ENCODE peak calls at places on chromosomes 2 and 18, in seven cellular contexts. One of them, this sample, is unnamed.
A peak's percentile ranks its signal among the peaks of the same experiment; 100 is the strongest.

GRCh38 chr2:127642706-127643697 is 3.0 kb upstream of the GPR17 start:
- DNase-seq in foreskin fibroblast: no peak
- DNase-seq in AG10803: no peak
- DNase-seq in osteoblast: no peak
- DNase-seq in stomach: no peak
- DNase-seq in upper lobe of right lung: no peak
- DNase-seq in neural crest cell: no peak
- DNase-seq in this sample: no peak

GRCh38 chr2:224268441-224268840 is 133.5 kb downstream of the FAM124B start:
- DNase-seq in foreskin fibroblast: peak; percentile 76
- DNase-seq in AG10803: peak; percentile 66
- DNase-seq in osteoblast: peak; percentile 77
- DNase-seq in stomach: no peak
- DNase-seq in upper lobe of right lung: no peak
- DNase-seq in neural crest cell: no peak
- DNase-seq in this sample: peak; percentile 96

GRCh38 chr2:1730047-1730937 is 14.0 kb downstream of the PXDN start:
- DNase-seq in foreskin fibroblast: peak; percentile 94
- DNase-seq in AG10803: peak; percentile 97
- DNase-seq in osteoblast: peak; percentile 85
- DNase-seq in stomach: peak; percentile 25
- DNase-seq in upper lobe of right lung: no peak
- DNase-seq in neural crest cell: no peak
- DNase-seq in this sample: peak; percentile 82

GRCh38 chr2:230885467-230886130 is 20.9 kb downstream of the ITM2C start:
- DNase-seq in foreskin fibroblast: peak; percentile 24
- DNase-seq in AG10803: no peak
- DNase-seq in osteoblast: no peak
- DNase-seq in stomach: no peak
- DNase-seq in upper lobe of right lung: no peak
- DNase-seq in neural crest cell: peak; percentile 69
- DNase-seq in this sample: peak; percentile 17

GRCh38 chr2:205865794-205866490 is 183.6 kb downstream of the NRP2 start:
- DNase-seq in foreskin fibroblast: no peak
- DNase-seq in AG10803: no peak
- DNase-seq in osteoblast: no peak
- DNase-seq in stomach: no peak
- DNase-seq in upper lobe of right lung: no peak
- DNase-seq in neural crest cell: no peak
- DNase-seq in this sample: no peak

GRCh38 chr2:236768393-236769140 is 198.9 kb downstream of the ACKR3 start:
- DNase-seq in foreskin fibroblast: no peak
- DNase-seq in AG10803: peak; percentile 95
- DNase-seq in osteoblast: peak; percentile 91
- DNase-seq in stomach: no peak
- DNase-seq in upper lobe of right lung: no peak
- DNase-seq in neural crest cell: no peak
- DNase-seq in this sample: peak; percentile 81

GRCh38 chr18:80251700-80252099 is 4.4 kb upstream of the PARD6G start:
- DNase-seq in foreskin fibroblast: no peak
- DNase-seq in AG10803: peak; percentile 33
- DNase-seq in osteoblast: peak; percentile 29
- DNase-seq in stomach: no peak
- DNase-seq in upper lobe of right lung: no peak
- DNase-seq in neural crest cell: no peak
- DNase-seq in this sample: no peak

GRCh38 chr18:73842795-73843394 is 304.7 kb downstream of the FBXO15 start:
- DNase-seq in foreskin fibroblast: peak; percentile 48
- DNase-seq in AG10803: peak; percentile 40
- DNase-seq in osteoblast: peak; percentile 62
- DNase-seq in stomach: peak; percentile 45
- DNase-seq in upper lobe of right lung: no peak
- DNase-seq in neural crest cell: peak; percentile 66
- DNase-seq in this sample: peak; percentile 50

GRCh38 chr2:236168110-236169067 is at the start of gene GBX2:
- DNase-seq in foreskin fibroblast: peak; percentile 47
- DNase-seq in AG10803: peak; percentile 48
- DNase-seq in osteoblast: peak; percentile 97
- DNase-seq in stomach: no peak
- DNase-seq in upper lobe of right lung: peak; percentile 58
- DNase-seq in neural crest cell: peak; percentile 61
- DNase-seq in this sample: no peak

GRCh38 chr2:241458687-241459086 is 49.7 kb downstream of the STK25 start:
- DNase-seq in foreskin fibroblast: no peak
- DNase-seq in AG10803: no peak
- DNase-seq in osteoblast: no peak
- DNase-seq in stomach: no peak
- DNase-seq in upper lobe of right lung: no peak
- DNase-seq in neural crest cell: no peak
- DNase-seq in this sample: no peak

GRCh38 chr18:9520666-9521065 is 45.4 kb downstream of the RALBP1 start:
- DNase-seq in foreskin fibroblast: no peak
- DNase-seq in AG10803: peak; percentile 63
- DNase-seq in osteoblast: no peak
- DNase-seq in stomach: no peak
- DNase-seq in upper lobe of right lung: no peak
- DNase-seq in neural crest cell: no peak
- DNase-seq in this sample: no peak

GRCh38 chr2:96386470-96386869 is 50.9 kb downstream of the NCAPH start:
- DNase-seq in foreskin fibroblast: peak; percentile 10
- DNase-seq in AG10803: no peak
- DNase-seq in osteoblast: no peak
- DNase-seq in stomach: no peak
- DNase-seq in upper lobe of right lung: no peak
- DNase-seq in neural crest cell: no peak
- DNase-seq in this sample: no peak

GRCh38 chr2:109478906-109479493 is 134.8 kb downstream of the SEPTIN10 start:
- DNase-seq in foreskin fibroblast: no peak
- DNase-seq in AG10803: no peak
- DNase-seq in osteoblast: no peak
- DNase-seq in stomach: no peak
- DNase-seq in upper lobe of right lung: no peak
- DNase-seq in neural crest cell: no peak
- DNase-seq in this sample: no peak

GRCh38 chr2:86809481-86810121 is 18.9 kb upstream of the CD8A start:
- DNase-seq in foreskin fibroblast: no peak
- DNase-seq in AG10803: no peak
- DNase-seq in osteoblast: no peak
- DNase-seq in stomach: no peak
- DNase-seq in upper lobe of right lung: no peak
- DNase-seq in neural crest cell: no peak
- DNase-seq in this sample: no peak

GRCh38 chr2:239208470-239209180 is 192.2 kb downstream of the HDAC4 start:
- DNase-seq in foreskin fibroblast: no peak
- DNase-seq in AG10803: no peak
- DNase-seq in osteoblast: no peak
- DNase-seq in stomach: no peak
- DNase-seq in upper lobe of right lung: no peak
- DNase-seq in neural crest cell: no peak
- DNase-seq in this sample: no peak

GRCh38 chr2:154240921-154241379 is 369.2 kb downstream of the GALNT13 start:
- DNase-seq in foreskin fibroblast: no peak
- DNase-seq in AG10803: no peak
- DNase-seq in osteoblast: no peak
- DNase-seq in stomach: no peak
- DNase-seq in upper lobe of right lung: peak; percentile 39
- DNase-seq in neural crest cell: no peak
- DNase-seq in this sample: no peak

GRCh38 chr2:85846411-85846810 is 42.4 kb downstream of the ST3GAL5 start:
- DNase-seq in foreskin fibroblast: peak; percentile 85
- DNase-seq in AG10803: peak; percentile 53
- DNase-seq in osteoblast: peak; percentile 87
- DNase-seq in stomach: no peak
- DNase-seq in upper lobe of right lung: no peak
- DNase-seq in neural crest cell: no peak
- DNase-seq in this sample: peak; percentile 78

GRCh38 chr18:12516049-12516677 is 108.4 kb downstream of the PRELID3A start:
- DNase-seq in foreskin fibroblast: no peak
- DNase-seq in AG10803: no peak
- DNase-seq in osteoblast: peak; percentile 29
- DNase-seq in stomach: no peak
- DNase-seq in upper lobe of right lung: no peak
- DNase-seq in neural crest cell: no peak
- DNase-seq in this sample: no peak

GRCh38 chr18:23020555-23021294 is 87.6 kb downstream of the RBBP8 start:
- DNase-seq in foreskin fibroblast: no peak
- DNase-seq in AG10803: no peak
- DNase-seq in osteoblast: no peak
- DNase-seq in stomach: no peak
- DNase-seq in upper lobe of right lung: no peak
- DNase-seq in neural crest cell: no peak
- DNase-seq in this sample: no peak

GRCh38 chr18:68916734-68917133 is 118.9 kb downstream of the CCDC102B start:
- DNase-seq in foreskin fibroblast: no peak
- DNase-seq in AG10803: no peak
- DNase-seq in osteoblast: peak; percentile 15
- DNase-seq in stomach: no peak
- DNase-seq in upper lobe of right lung: no peak
- DNase-seq in neural crest cell: no peak
- DNase-seq in this sample: no peak

GRCh38 chr18:65761636-65762310 is 11.0 kb downstream of the CDH7 start:
- DNase-seq in foreskin fibroblast: no peak
- DNase-seq in AG10803: no peak
- DNase-seq in osteoblast: no peak
- DNase-seq in stomach: no peak
- DNase-seq in upper lobe of right lung: no peak
- DNase-seq in neural crest cell: no peak
- DNase-seq in this sample: no peak

GRCh38 chr18:76672627-76673026 is 149.7 kb upstream of the ZNF236 start:
- DNase-seq in foreskin fibroblast: peak; percentile 68
- DNase-seq in AG10803: peak; percentile 36
- DNase-seq in osteoblast: no peak
- DNase-seq in stomach: no peak
- DNase-seq in upper lobe of right lung: no peak
- DNase-seq in neural crest cell: no peak
- DNase-seq in this sample: peak; percentile 38

GRCh38 chr18:2223859-2224258 is 347.4 kb downstream of the METTL4 start:
- DNase-seq in foreskin fibroblast: no peak
- DNase-seq in AG10803: peak; percentile 11
- DNase-seq in osteoblast: no peak
- DNase-seq in stomach: no peak
- DNase-seq in upper lobe of right lung: no peak
- DNase-seq in neural crest cell: peak; percentile 18
- DNase-seq in this sample: peak; percentile 29

DNA sequence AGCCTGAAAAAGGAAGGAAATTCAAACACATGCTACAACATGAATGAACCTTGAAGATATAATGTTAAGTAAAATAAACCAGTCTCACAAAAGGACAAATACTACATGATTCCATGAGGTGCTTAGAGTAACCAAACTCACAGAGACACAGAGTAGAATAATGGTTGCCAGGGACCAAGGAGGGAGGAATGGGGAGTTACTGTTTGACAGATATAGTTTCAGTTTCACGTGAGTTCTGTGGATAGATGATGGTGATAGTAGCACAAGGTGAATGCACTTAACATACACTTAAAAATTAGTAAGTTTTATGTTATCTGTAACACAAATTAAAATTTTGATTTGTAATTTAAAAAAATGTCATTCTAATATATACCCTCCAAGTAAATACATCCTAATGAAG is 106.9 kb upstream of the ACVR1C start:
- DNase-seq in foreskin fibroblast: no peak
- DNase-seq in AG10803: no peak
- DNase-seq in osteoblast: no peak
- DNase-seq in stomach: no peak
- DNase-seq in upper lobe of right lung: no peak
- DNase-seq in neural crest cell: no peak
- DNase-seq in this sample: no peak
- TF ChIP-seq CTCF in foreskin fibroblast: no peak
- TF ChIP-seq CTCF in AG10803: no peak
- TF ChIP-seq CTCF in osteoblast: no peak
- TF ChIP-seq CTCF in stomach: no peak
- TF ChIP-seq CTCF in upper lobe of right lung: no peak
- TF ChIP-seq CTCF in neural crest cell: no peak
- TF ChIP-seq CTCF in this sample: no peak

GRCh38 chr2:99066602-99067001 is 74.9 kb upstream of the C2orf15 start:
- DNase-seq in foreskin fibroblast: peak; percentile 44
- DNase-seq in AG10803: peak; percentile 53
- DNase-seq in osteoblast: peak; percentile 83
- DNase-seq in stomach: peak; percentile 39
- DNase-seq in upper lobe of right lung: no peak
- DNase-seq in neural crest cell: no peak
- DNase-seq in this sample: peak; percentile 33
- TF ChIP-seq CTCF in foreskin fibroblast: peak; percentile 61
- TF ChIP-seq CTCF in AG10803: peak; percentile 65
- TF ChIP-seq CTCF in osteoblast: peak; percentile 70
- TF ChIP-seq CTCF in stomach: peak; percentile 51
- TF ChIP-seq CTCF in upper lobe of right lung: peak; percentile 41
- TF ChIP-seq CTCF in neural crest cell: no peak
- TF ChIP-seq CTCF in this sample: no peak

DNA sequence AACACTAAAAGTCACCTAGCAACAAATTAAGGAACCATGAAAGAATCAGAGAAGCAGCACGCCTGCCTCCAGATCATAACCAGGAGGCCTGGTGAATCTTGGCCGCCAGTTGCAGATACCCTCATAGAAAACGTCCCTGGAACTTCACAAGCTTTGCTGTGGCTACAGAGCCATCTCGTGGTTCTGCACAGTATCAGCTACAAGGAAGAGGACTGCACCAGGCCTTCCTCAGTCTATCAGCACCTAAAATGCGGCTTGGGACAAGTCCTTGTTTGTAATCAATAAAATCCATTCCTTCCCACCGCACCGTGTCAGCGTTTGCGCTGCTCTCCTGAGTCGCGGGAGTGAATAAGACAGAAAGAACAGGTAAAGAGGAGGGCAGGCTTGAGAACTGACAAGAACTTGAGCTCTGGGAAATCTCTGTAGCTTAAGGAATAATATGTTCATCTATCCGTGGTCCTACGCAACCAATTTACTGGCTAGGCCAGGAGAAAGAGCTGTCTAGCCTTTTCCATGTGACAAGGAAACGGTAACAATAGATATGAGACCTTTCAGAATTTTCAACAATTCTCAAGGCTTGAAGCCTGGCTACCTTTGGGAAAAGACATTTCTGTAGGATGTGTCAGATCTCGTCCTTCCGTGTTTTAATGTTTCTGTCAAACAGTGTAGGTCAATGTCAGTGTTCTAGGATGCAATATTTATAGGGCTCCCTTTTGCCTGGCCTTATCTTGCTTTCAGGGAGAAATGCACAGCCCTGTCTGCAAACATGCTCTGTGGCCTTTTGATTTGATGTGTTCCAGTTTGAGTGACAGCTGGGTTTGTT is 128.5 kb upstream of the RAB12 start:
- DNase-seq in foreskin fibroblast: peak; percentile 51
- DNase-seq in AG10803: peak; percentile 59
- DNase-seq in osteoblast: no peak
- DNase-seq in stomach: peak; percentile 34
- DNase-seq in upper lobe of right lung: no peak
- DNase-seq in neural crest cell: peak; percentile 30
- DNase-seq in this sample: peak; percentile 45
- TF ChIP-seq CTCF in foreskin fibroblast: peak; percentile 75
- TF ChIP-seq CTCF in AG10803: peak; percentile 78
- TF ChIP-seq CTCF in osteoblast: peak; percentile 66
- TF ChIP-seq CTCF in stomach: no peak
- TF ChIP-seq CTCF in upper lobe of right lung: peak; percentile 46
- TF ChIP-seq CTCF in neural crest cell: peak; percentile 72
- TF ChIP-seq CTCF in this sample: peak; percentile 72

DNA sequence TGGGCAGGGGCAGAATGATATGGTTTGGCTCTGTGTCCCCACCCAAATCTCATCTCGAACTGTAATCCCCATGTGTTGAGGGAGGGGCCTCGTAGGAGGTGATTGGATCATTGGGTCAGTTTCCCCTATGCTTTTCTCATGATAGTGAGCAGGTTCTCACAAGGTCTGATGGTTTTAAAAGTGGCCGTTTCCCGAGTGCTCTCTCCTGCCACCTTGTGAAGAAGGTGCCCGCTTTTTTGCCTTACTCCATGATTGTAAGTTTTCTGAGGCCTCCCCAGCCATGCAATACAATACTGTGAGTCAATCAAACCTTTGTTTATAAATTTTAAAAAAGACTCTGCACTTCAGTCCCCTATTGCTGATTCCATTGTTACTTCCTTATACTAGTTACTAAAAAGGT is 82.9 kb upstream of the CDKL4 start:
- DNase-seq in foreskin fibroblast: no peak
- DNase-seq in AG10803: no peak
- DNase-seq in osteoblast: no peak
- DNase-seq in stomach: no peak
- DNase-seq in upper lobe of right lung: no peak
- DNase-seq in neural crest cell: no peak
- DNase-seq in this sample: no peak
- TF ChIP-seq CTCF in foreskin fibroblast: no peak
- TF ChIP-seq CTCF in AG10803: no peak
- TF ChIP-seq CTCF in osteoblast: no peak
- TF ChIP-seq CTCF in stomach: no peak
- TF ChIP-seq CTCF in upper lobe of right lung: no peak
- TF ChIP-seq CTCF in neural crest cell: no peak
- TF ChIP-seq CTCF in this sample: no peak

This sample was measured in HFFc6.